ENCODE peak calls at places on chromosomes 4 and X, in four cellular contexts. L is GM13977, F is suprapubic skin, A is AG04449. R is an unnamed sample.

GRCh38 chrX:1165535-1166196 is 46.8 kb downstream of the CRLF2 start:
- DNase-seq in L (peak; percentile 35), F (no peak), A (no peak), R (no peak)

GRCh38 chrX:9341305-9342201 is 123.3 kb upstream of the TBL1X start:
- DNase-seq in L (peak; percentile 77), F (peak; percentile 73), A (no peak), R (peak; percentile 78)

GRCh38 chr4:81085979-81086378 is 55.5 kb downstream of the BMP3 start:
- DNase-seq in L (no peak), F (no peak), A (no peak), R (no peak)

GRCh38 chrX:1027133-1027532 is 185.3 kb downstream of the CRLF2 start:
- DNase-seq in L (peak; percentile 29), F (no peak), A (no peak), R (no peak)

GRCh38 chrX:40773809-40774208 is 38.5 kb upstream of the MED14 start:
- DNase-seq in L (no peak), F (no peak), A (no peak), R (no peak)

GRCh38 chrX:23931149-23931604 is 23.4 kb downstream of the CXorf58 start:
- DNase-seq in L (no peak), F (no peak), A (no peak), R (no peak)

GRCh38 chr4:118032691-118033090 is 1.6 kb upstream of the NDST3 start:
- DNase-seq in L (no peak), F (no peak), A (no peak), R (no peak)

GRCh38 chrX:132984058-132984650 is 25.7 kb upstream of the HS6ST2 start:
- DNase-seq in L (no peak), F (no peak), A (no peak), R (no peak)

GRCh38 chr4:109978704-109979103 is 66.0 kb downstream of the EGF start:
- DNase-seq in L (no peak), F (no peak), A (no peak), R (no peak)

GRCh38 chr4:39407584-39407885 is 805 bp downstream of the KLB start:
- DNase-seq in L (no peak), F (no peak), A (no peak), R (no peak)

GRCh38 chr4:19521151-19521550 is 730.6 kb upstream of the SLIT2 start:
- DNase-seq in L (no peak), F (no peak), A (no peak), R (no peak)

GRCh38 chrX:134753185-134754008 is 95.1 kb upstream of the PLAC1 start:
- DNase-seq in L (no peak), F (no peak), A (no peak), R (no peak)

GRCh38 chr4:139532951-139533350 is 23.1 kb downstream of the SETD7 start:
- DNase-seq in L (no peak), F (no peak), A (no peak), R (no peak)

GRCh38 chrX:109739625-109740024 is 6.6 kb upstream of the ACSL4 start:
- DNase-seq in L (no peak), F (no peak), A (no peak), R (no peak)

DNA sequence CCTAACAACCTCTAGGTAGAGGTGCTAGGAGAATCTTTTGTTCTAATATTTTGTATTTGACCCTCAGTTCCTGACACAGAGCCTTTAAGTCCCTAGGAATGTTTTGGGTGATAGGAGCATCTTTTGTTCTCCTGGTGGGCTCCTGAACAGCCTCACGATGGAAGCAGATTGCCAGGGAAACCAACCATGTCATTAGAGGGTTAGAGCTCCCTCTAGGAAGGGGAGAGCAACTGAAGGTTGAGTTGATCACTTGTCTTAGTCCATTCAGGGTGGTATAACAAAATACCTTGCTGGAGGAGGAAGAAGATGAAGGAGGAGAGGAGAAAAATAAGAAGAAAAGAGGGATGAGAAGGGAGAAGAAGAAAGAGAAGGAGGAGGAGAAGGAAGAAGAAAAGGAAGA is 9.2 kb downstream of the VCX start:
- DNase-seq in L (no peak), F (no peak), A (no peak), R (no peak)
- TF ChIP-seq CTCF in L (no peak), F (no peak), A (no peak), R (no peak)

DNA sequence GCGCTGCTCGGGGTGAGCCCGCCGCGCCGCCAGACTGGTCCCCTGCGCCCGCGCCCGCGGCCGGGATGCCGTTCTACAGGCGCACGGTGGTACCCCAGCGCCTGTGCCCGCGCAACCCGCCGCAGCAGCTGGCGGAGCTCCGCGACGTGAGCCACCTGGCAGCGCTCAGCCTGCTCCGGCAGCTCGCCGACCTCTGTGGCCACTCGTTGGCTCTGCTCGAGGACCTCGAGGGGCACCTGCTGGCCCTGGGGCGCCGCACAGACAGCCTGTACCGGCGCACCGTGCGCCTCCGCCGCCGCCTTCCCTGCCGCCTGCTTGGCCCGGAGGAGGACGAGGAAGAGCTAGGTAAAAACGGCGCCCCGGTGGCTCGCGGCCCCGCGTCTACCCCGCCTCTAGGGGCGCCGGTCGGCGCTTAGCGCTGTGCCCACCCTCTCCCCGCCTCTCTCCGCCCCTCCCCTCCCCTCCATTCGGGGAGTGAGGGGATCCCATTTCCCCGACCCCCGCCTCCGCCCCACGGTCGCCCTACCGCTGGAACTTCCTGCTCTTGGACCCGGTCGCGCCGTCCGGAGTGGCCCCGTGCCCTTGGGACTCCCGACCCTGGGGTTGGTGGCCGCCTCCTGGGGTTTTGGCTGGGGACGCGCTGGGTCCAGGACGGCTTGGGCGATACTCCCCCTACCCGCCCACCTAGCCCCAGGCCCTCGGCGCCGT is 532 bp downstream of the NHSL2 start:
- DNase-seq in L (peak; percentile 24), F (no peak), A (no peak), R (no peak)
- TF ChIP-seq CTCF in L (peak; percentile 20), F (no peak), A (peak; percentile 13), R (no peak)

DNA sequence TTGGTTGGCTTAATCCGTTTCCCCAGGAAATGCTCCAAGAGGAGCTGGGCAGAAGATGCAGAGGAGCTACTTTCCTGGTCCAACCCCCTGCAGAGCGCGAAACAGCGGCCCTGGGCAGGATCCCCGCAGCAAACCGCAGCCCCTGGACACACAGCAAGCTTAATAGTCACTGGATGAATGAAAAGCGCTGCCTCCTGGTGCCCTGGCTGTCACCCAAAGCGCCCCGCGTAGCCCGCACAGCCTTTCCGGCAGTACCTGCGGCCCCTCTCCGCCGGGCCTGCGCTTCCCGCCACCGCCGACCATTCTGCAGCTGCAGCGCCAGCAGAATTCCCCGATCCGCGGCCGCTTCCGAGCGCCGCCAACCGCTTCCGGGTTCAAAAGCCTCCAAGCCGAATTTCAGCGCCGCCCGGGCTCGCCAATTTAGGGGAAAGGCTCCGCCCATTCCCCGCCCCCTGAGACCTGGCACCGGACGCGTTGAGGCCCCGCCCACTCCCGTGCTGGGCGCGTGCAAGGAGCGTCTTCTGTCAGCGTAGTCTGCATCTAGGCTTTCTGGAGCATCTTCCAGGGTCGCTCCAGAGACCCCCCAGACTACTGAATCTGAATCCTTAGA is at the start of gene HPF1:
- DNase-seq in L (peak; percentile 94), F (peak; percentile 96), A (peak; percentile 16), R (peak; percentile 89)
- TF ChIP-seq CTCF in L (no peak), F (no peak), A (no peak), R (no peak)

GRCh38 chr4:146545102-146545501 is 23.4 kb upstream of the SLC10A7 start:
- DNase-seq in L (peak; percentile 42), F (no peak), A (no peak), R (no peak)
- TF ChIP-seq CTCF in L (peak; percentile 35), F (no peak), A (peak; percentile 30), R (no peak)

GRCh38 chr4:2757426-2757825 is 1.3 kb upstream of the TNIP2 start:
- DNase-seq in L (no peak), F (no peak), A (no peak), R (no peak)

GRCh38 chr4:2753444-2753843 is 2.7 kb downstream of the TNIP2 start:
- DNase-seq in L (no peak), F (no peak), A (no peak), R (no peak)

GRCh38 chr4:2754848-2755820 is 1.0 kb downstream of the TNIP2 start:
- DNase-seq in L (no peak), F (no peak), A (no peak), R (no peak)

GRCh38 chr4:2756691-2757350 is 685 bp upstream of the TNIP2 start:
- DNase-seq in L (no peak), F (no peak), A (no peak), R (no peak)

GRCh38 chr4:2755821-2756690 is at the start of gene TNIP2:
- DNase-seq in L (peak; percentile 99), F (peak; percentile 94), A (no peak), R (peak; percentile 80)
- TF ChIP-seq CTCF in L (peak; percentile 17), F (peak; percentile 51), A (peak; percentile 26), R (peak; percentile 34)

GRCh38 chr4:151325320-151326246 is at the start of gene SH3D19:
- DNase-seq in L (peak; percentile 27), F (peak; percentile 85), A (no peak), R (no peak)
- TF ChIP-seq CTCF in L (no peak), F (no peak), A (no peak), R (no peak)

DNA sequence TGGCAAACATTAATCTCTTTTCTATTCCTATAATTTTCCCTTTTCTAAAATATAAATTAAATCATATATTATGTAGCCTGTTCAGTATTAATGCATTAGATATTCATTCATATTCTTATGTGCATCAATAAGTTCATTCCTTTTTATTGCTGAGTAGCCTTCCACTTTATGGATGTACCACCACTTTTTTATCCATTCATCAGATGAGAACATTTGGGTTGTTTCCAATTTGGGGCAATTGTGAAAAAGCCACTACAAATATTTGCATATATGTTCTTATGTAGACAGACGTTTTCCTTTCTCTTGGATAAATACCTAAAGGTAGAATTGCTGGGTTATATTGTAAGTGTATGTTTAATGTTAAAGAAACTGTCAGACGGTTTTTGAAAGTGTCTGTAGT is 79.4 kb upstream of the MAPK10 start:
- DNase-seq in L (no peak), F (no peak), A (no peak), R (no peak)
- TF ChIP-seq CTCF in L (no peak), F (no peak), A (no peak), R (no peak)

R was measured in CD14-positive monocyte.